ENCODE peak calls at places on chromosomes 4 and X, in four cellular contexts. T is IMR-90, D is colonic mucosa, M is caudate nucleus. P is an unnamed sample.

GRCh38 chr4:15197005-15197404 is 194.7 kb downstream of the CPEB2 start:
- DNase-seq in M (no peak), T (peak), D (no peak), P (peak)

GRCh38 chrX:37786666-37787337 is 6.9 kb downstream of the CYBB start:
- DNase-seq in M (no peak), T (no peak), D (no peak), P (no peak)

GRCh38 chr4:52995341-52996030 is 133.4 kb downstream of the RASL11B start:
- DNase-seq in T (peak), M (no peak), D (no peak), P (peak)

GRCh38 chr4:89482248-89482647 is 174.6 kb upstream of the GPRIN3 start:
- DNase-seq in M (no peak), D (no peak), T (peak), P (peak)

GRCh38 chrX:121365572-121366161 is 318.3 kb downstream of the GLUD2 start:
- DNase-seq in D (peak), M (no peak), T (no peak), P (no peak)

GRCh38 chr4:151921371-151921770 is 160.6 kb upstream of the GATB start:
- DNase-seq in T (peak), D (no peak), M (no peak), P (peak)

GRCh38 chrX:41559662-41560061 is 112.5 kb downstream of the NYX start:
- DNase-seq in D (no peak), M (no peak), T (peak), P (peak)

GRCh38 chr4:99144070-99144469 is at the start of gene ADH4:
- DNase-seq in M (no peak), T (peak), D (no peak), P (no peak)

GRCh38 chr4:1885414-1885813 is 14.2 kb downstream of the NSD2 start:
- DNase-seq in T (no peak), M (no peak), D (no peak), P (no peak)

GRCh38 chr4:74092957-74093356 is 6.0 kb downstream of the CXCL2 start:
- DNase-seq in M (no peak), D (no peak), T (peak), P (no peak)

GRCh38 chr4:56506110-56506705 is 617 bp downstream of the ARL9 start:
- DNase-seq in D (no peak), T (no peak), M (no peak), P (no peak)

GRCh38 chr4:141905751-141906150 is 269.4 kb downstream of the IL15 start:
- DNase-seq in M (no peak), D (no peak), T (peak), P (peak)

GRCh38 chr4:138242076-138242829 is at the start of gene SLC7A11:
- DNase-seq in M (peak), T (peak), D (peak), P (peak)

GRCh38 chrX:105282077-105282476 is 61.6 kb upstream of the TEX13A start:
- DNase-seq in M (no peak), T (no peak), D (no peak), P (peak)

GRCh38 chr4:3192188-3192587 is 56.8 kb upstream of the MSANTD1 start:
- DNase-seq in T (no peak), D (no peak), M (no peak), P (no peak)

GRCh38 chr4:126023946-126024345 is 709.2 kb downstream of the FAT4 start:
- DNase-seq in D (no peak), M (no peak), T (peak), P (no peak)

GRCh38 chr4:40149960-40150385 is 46.9 kb upstream of the RHOH start:
- DNase-seq in T (peak), M (peak), D (peak), P (peak)

GRCh38 chr4:66741081-66741480 is 804.2 kb downstream of the CENPC start:
- DNase-seq in D (no peak), M (no peak), T (no peak), P (peak)

GRCh38 chrX:130393451-130394074 is 8.1 kb upstream of the GPR119 start:
- DNase-seq in D (peak), M (peak), T (peak), P (peak)

GRCh38 chrX:153689654-153690465 is 2.1 kb downstream of the SLC6A8 start:
- DNase-seq in T (peak), D (no peak), M (no peak), P (peak)

GRCh38 chr4:127730142-127730913 is at the start of gene SLC25A31:
- DNase-seq in T (no peak), M (no peak), D (no peak), P (no peak)

GRCh38 chr4:8860892-8861575 is 10.6 kb downstream of the HMX1 start:
- DNase-seq in D (no peak), M (no peak), T (no peak), P (no peak)

GRCh38 chr4:139817657-139818452 is 152.2 kb downstream of the MGST2 start:
- DNase-seq in D (no peak), T (no peak), M (no peak), P (no peak)

GRCh38 chr4:41290486-41290885 is 33.8 kb downstream of the UCHL1 start:
- DNase-seq in D (no peak), M (no peak), T (no peak), P (no peak)

GRCh38 chr4:120144634-120145033 is 78.0 kb upstream of the MAD2L1 start:
- DNase-seq in D (no peak), M (no peak), T (no peak), P (no peak)

GRCh38 chrX:109475174-109475891 is 6.6 kb downstream of the GUCY2F start:
- DNase-seq in D (peak), M (peak), T (peak), P (peak)

GRCh38 chrX:138006176-138006575 is 440.2 kb downstream of the ZIC3 start:
- DNase-seq in D (no peak), M (no peak), T (no peak), P (no peak)

GRCh38 chrX:153925387-153925738 is 701 bp downstream of the ARHGAP4 start:
- DNase-seq in M (no peak), T (no peak), D (no peak), P (no peak)

GRCh38 chrX:63784902-63785692 is at the start of gene ARHGEF9:
- DNase-seq in M (peak), T (no peak), D (peak), P (peak)

GRCh38 chrX:45758319-45758718 is 557.6 kb upstream of the DIPK2B start:
- DNase-seq in T (peak), D (no peak), M (no peak), P (peak)

GRCh38 chr4:78565971-78566372 is 14.4 kb downstream of the ANXA3 start:
- DNase-seq in M (no peak), D (no peak), T (peak), P (peak)

GRCh38 chr4:28225005-28225404 is 1364.4 kb downstream of the STIM2 start:
- DNase-seq in T (peak), M (no peak), D (no peak), P (peak)

GRCh38 chr4:188971125-188971524 is 831.9 kb downstream of the TRIML1 start:
- DNase-seq in M (no peak), T (peak), D (no peak), P (peak)

GRCh38 chrX:41522071-41522470 is 74.9 kb downstream of the NYX start:
- DNase-seq in M (peak), T (no peak), D (no peak), P (no peak)

GRCh38 chr4:1874207-1874606 is 3.0 kb downstream of the NSD2 start:
- DNase-seq in M (no peak), T (no peak), D (no peak), P (no peak)

GRCh38 chr4:167897116-167897515 is 195.2 kb upstream of the ANXA10 start:
- DNase-seq in M (no peak), D (no peak), T (peak), P (no peak)

GRCh38 chrX:70979136-70979762 is 48.4 kb upstream of the SLC7A3 start:
- DNase-seq in M (no peak), D (no peak), T (peak), P (peak)

GRCh38 chr4:183200453-183200852 is 101.4 kb downstream of the WWC2 start:
- DNase-seq in T (peak), M (no peak), D (peak), P (peak)

GRCh38 chr4:127782025-127782274 is 172 bp upstream of the HSPA4L start:
- DNase-seq in M (no peak), T (peak), D (peak), P (peak)